ENCODE peak calls at places on chromosome 16, in four cellular contexts. A, J, B and Y are unnamed samples.

GRCh38 chr16:85145734-85146531 is 33.7 kb upstream of the CIBAR2 start:
- DNase-seq in J (no peak), A (no peak), B (no peak), Y (no peak)

GRCh38 chr16:57863434-57864160 is 61.3 kb upstream of the KIFC3 start:
- DNase-seq in J (peak; percentile 84), B (no peak), A (no peak), Y (peak; percentile 68)

GRCh38 chr16:53370827-53371226 is 63.4 kb upstream of the RBL2 start:
- DNase-seq in A (no peak), J (no peak), B (no peak), Y (peak; percentile 51)

GRCh38 chr16:46662123-46662522 is 26.9 kb downstream of the VPS35 start:
- DNase-seq in J (no peak), A (no peak), B (no peak), Y (no peak)

GRCh38 chr16:66324785-66325184 is 41.7 kb upstream of the CDH5 start:
- DNase-seq in J (peak; percentile 18), A (peak; percentile 5), B (peak; percentile 48), Y (peak; percentile 48)

GRCh38 chr16:15942901-15943690 is 6.3 kb upstream of the ABCC1 start:
- DNase-seq in B (peak; percentile 30), J (no peak), A (no peak), Y (peak; percentile 66)

GRCh38 chr16:8714143-8714542 is 39.7 kb downstream of the ABAT start:
- DNase-seq in J (no peak), B (no peak), A (no peak), Y (no peak)

GRCh38 chr16:14499110-14499509 is 130.9 kb downstream of the PARN start:
- DNase-seq in J (no peak), B (no peak), A (no peak), Y (no peak)

GRCh38 chr16:54627616-54628015 is 303.0 kb upstream of the IRX5 start:
- DNase-seq in A (no peak), J (peak; percentile 31), B (no peak), Y (peak; percentile 91)

GRCh38 chr16:87016056-87016455 is 301.1 kb downstream of the C16orf95 start:
- DNase-seq in J (no peak), B (no peak), A (no peak), Y (no peak)

GRCh38 chr16:83994087-83994486 is 26.0 kb downstream of the NECAB2 start:
- DNase-seq in J (peak; percentile 95), B (no peak), A (no peak), Y (peak; percentile 90)

GRCh38 chr16:28320023-28320561 is 27.8 kb downstream of the SBK1 start:
- DNase-seq in J (no peak), B (no peak), A (no peak), Y (no peak)

GRCh38 chr16:3793161-3793576 is 75.8 kb upstream of the TRAP1 start:
- DNase-seq in B (no peak), J (peak; percentile 30), A (no peak), Y (no peak)

GRCh38 chr16:60729052-60729451 is 1307.2 kb downstream of the CDH8 start:
- DNase-seq in A (no peak), J (no peak), B (no peak), Y (no peak)

GRCh38 chr16:1398351-1398750 is 16.2 kb downstream of the UNKL start:
- DNase-seq in B (no peak), A (no peak), J (no peak), Y (no peak)

GRCh38 chr16:67187175-67187900 is 2.6 kb downstream of the EXOC3L1 start:
- DNase-seq in A (no peak), J (no peak), B (no peak), Y (no peak)

GRCh38 chr16:69286941-69287713 is 24.0 kb upstream of the VPS4A start:
- DNase-seq in J (peak; percentile 87), B (peak; percentile 82), A (peak; percentile 30), Y (peak; percentile 75)

GRCh38 chr16:57871457-57871856 is 69.2 kb upstream of the KIFC3 start:
- DNase-seq in B (no peak), J (peak; percentile 53), A (no peak), Y (no peak)

GRCh38 chr16:84853534-84853933 is 33.7 kb downstream of the CRISPLD2 start:
- DNase-seq in B (no peak), J (no peak), A (no peak), Y (no peak)

GRCh38 chr16:63776034-63776433 is 1345.8 kb downstream of the CDH11 start:
- DNase-seq in A (no peak), J (no peak), B (no peak), Y (no peak)